ENCODE peak calls at places on chromosomes 12 and 14, in eight cellular contexts. One of them, this sample, is unnamed.

GRCh38 chr12:58639323-58639934 is 280.9 kb downstream of the LRIG3 start:
- DNase-seq in KBM-7: no peak
- DNase-seq in skeletal muscle cell: no peak
- DNase-seq in iPS-NIHi11: no peak
- DNase-seq in neuronal stem cell: no peak
- DNase-seq in brain microvascular endothelial cell: peak; percentile 38
- DNase-seq in GM12865: no peak
- DNase-seq in GM03348: peak; percentile 8
- DNase-seq in this sample: no peak

GRCh38 chr12:123853401-123854070 is 91.4 kb downstream of the DNAH10 start:
- DNase-seq in KBM-7: no peak
- DNase-seq in skeletal muscle cell: no peak
- DNase-seq in iPS-NIHi11: no peak
- DNase-seq in neuronal stem cell: no peak
- DNase-seq in brain microvascular endothelial cell: no peak
- DNase-seq in GM12865: no peak
- DNase-seq in GM03348: no peak
- DNase-seq in this sample: no peak

GRCh38 chr12:16520328-16520727 is 85.6 kb downstream of the LMO3 start:
- DNase-seq in KBM-7: peak; percentile 9
- DNase-seq in skeletal muscle cell: no peak
- DNase-seq in iPS-NIHi11: no peak
- DNase-seq in neuronal stem cell: no peak
- DNase-seq in brain microvascular endothelial cell: no peak
- DNase-seq in GM12865: peak; percentile 34
- DNase-seq in GM03348: peak; percentile 2
- DNase-seq in this sample: peak; percentile 5

GRCh38 chr14:33847066-33847465 is 103.8 kb downstream of the EGLN3 start:
- DNase-seq in KBM-7: no peak
- DNase-seq in skeletal muscle cell: no peak
- DNase-seq in iPS-NIHi11: no peak
- DNase-seq in neuronal stem cell: no peak
- DNase-seq in brain microvascular endothelial cell: no peak
- DNase-seq in GM12865: no peak
- DNase-seq in GM03348: no peak
- DNase-seq in this sample: peak; percentile 41

GRCh38 chr14:70073924-70074566 is 114.7 kb downstream of the SLC8A3 start:
- DNase-seq in KBM-7: peak; percentile 48
- DNase-seq in skeletal muscle cell: peak; percentile 31
- DNase-seq in iPS-NIHi11: peak; percentile 91
- DNase-seq in neuronal stem cell: peak; percentile 77
- DNase-seq in brain microvascular endothelial cell: peak; percentile 49
- DNase-seq in GM12865: peak; percentile 78
- DNase-seq in GM03348: peak; percentile 78
- DNase-seq in this sample: peak; percentile 54

GRCh38 chr12:72277415-72277814 is 5.2 kb downstream of the TRHDE start:
- DNase-seq in KBM-7: no peak
- DNase-seq in skeletal muscle cell: no peak
- DNase-seq in iPS-NIHi11: no peak
- DNase-seq in neuronal stem cell: no peak
- DNase-seq in brain microvascular endothelial cell: no peak
- DNase-seq in GM12865: no peak
- DNase-seq in GM03348: no peak
- DNase-seq in this sample: peak; percentile 34

GRCh38 chr12:88206636-88207035 is 64.5 kb downstream of the TMTC3 start:
- DNase-seq in KBM-7: peak; percentile 23
- DNase-seq in skeletal muscle cell: peak; percentile 58
- DNase-seq in iPS-NIHi11: no peak
- DNase-seq in neuronal stem cell: no peak
- DNase-seq in brain microvascular endothelial cell: no peak
- DNase-seq in GM12865: no peak
- DNase-seq in GM03348: peak; percentile 47
- DNase-seq in this sample: peak; percentile 91

GRCh38 chr12:94817695-94818075 is 167.3 kb upstream of the TMCC3 start:
- DNase-seq in KBM-7: no peak
- DNase-seq in skeletal muscle cell: no peak
- DNase-seq in iPS-NIHi11: no peak
- DNase-seq in neuronal stem cell: no peak
- DNase-seq in brain microvascular endothelial cell: no peak
- DNase-seq in GM12865: no peak
- DNase-seq in GM03348: no peak
- DNase-seq in this sample: no peak

GRCh38 chr14:64995291-64995690 is 8.6 kb downstream of the FNTB start:
- DNase-seq in KBM-7: no peak
- DNase-seq in skeletal muscle cell: no peak
- DNase-seq in iPS-NIHi11: no peak
- DNase-seq in neuronal stem cell: no peak
- DNase-seq in brain microvascular endothelial cell: no peak
- DNase-seq in GM12865: no peak
- DNase-seq in GM03348: no peak
- DNase-seq in this sample: no peak

GRCh38 chr14:66443785-66444184 is 42.4 kb upstream of the CCDC196 start:
- DNase-seq in KBM-7: no peak
- DNase-seq in skeletal muscle cell: no peak
- DNase-seq in iPS-NIHi11: no peak
- DNase-seq in neuronal stem cell: no peak
- DNase-seq in brain microvascular endothelial cell: no peak
- DNase-seq in GM12865: no peak
- DNase-seq in GM03348: no peak
- DNase-seq in this sample: no peak

GRCh38 chr12:68903511-68903910 is 29.5 kb downstream of the CPM start:
- DNase-seq in KBM-7: no peak
- DNase-seq in skeletal muscle cell: no peak
- DNase-seq in iPS-NIHi11: no peak
- DNase-seq in neuronal stem cell: no peak
- DNase-seq in brain microvascular endothelial cell: no peak
- DNase-seq in GM12865: no peak
- DNase-seq in GM03348: no peak
- DNase-seq in this sample: no peak

GRCh38 chr12:130457215-130457614 is 119.5 kb downstream of the PIWIL1 start:
- DNase-seq in KBM-7: no peak
- DNase-seq in skeletal muscle cell: no peak
- DNase-seq in iPS-NIHi11: no peak
- DNase-seq in neuronal stem cell: no peak
- DNase-seq in brain microvascular endothelial cell: no peak
- DNase-seq in GM12865: no peak
- DNase-seq in GM03348: no peak
- DNase-seq in this sample: no peak

GRCh38 chr12:106723416-106723815 is 51.1 kb upstream of the RIC8B start:
- DNase-seq in KBM-7: no peak
- DNase-seq in skeletal muscle cell: no peak
- DNase-seq in iPS-NIHi11: no peak
- DNase-seq in neuronal stem cell: no peak
- DNase-seq in brain microvascular endothelial cell: no peak
- DNase-seq in GM12865: no peak
- DNase-seq in GM03348: no peak
- DNase-seq in this sample: no peak

GRCh38 chr12:14756331-14757143 is 46.7 kb downstream of the WBP11 start:
- DNase-seq in KBM-7: peak; percentile 35
- DNase-seq in skeletal muscle cell: no peak
- DNase-seq in iPS-NIHi11: peak; percentile 51
- DNase-seq in neuronal stem cell: no peak
- DNase-seq in brain microvascular endothelial cell: no peak
- DNase-seq in GM12865: no peak
- DNase-seq in GM03348: no peak
- DNase-seq in this sample: no peak

GRCh38 chr14:85527458-85527857 is 2.5 kb upstream of the FLRT2 start:
- DNase-seq in KBM-7: no peak
- DNase-seq in skeletal muscle cell: no peak
- DNase-seq in iPS-NIHi11: no peak
- DNase-seq in neuronal stem cell: no peak
- DNase-seq in brain microvascular endothelial cell: no peak
- DNase-seq in GM12865: no peak
- DNase-seq in GM03348: peak; percentile 5
- DNase-seq in this sample: no peak